ENCODE peak calls at places on chromosomes 16 and 17, in five cellular contexts. C, P, S, I and D are unnamed samples.

GRCh38 chr17:4515501-4515900 is 16.8 kb downstream of the SPNS2 start:
- DNase-seq in S (no peak), P (peak), C (no peak), I (no peak), D (peak)

GRCh38 chr16:22192261-22193133 is 13.6 kb upstream of the EEF2K start:
- DNase-seq in S (peak), I (peak), C (peak), P (no peak), D (peak)

GRCh38 chr17:71546369-71546864 is 574.4 kb upstream of the SOX9 start:
- DNase-seq in C (no peak), S (no peak), P (no peak), I (no peak), D (no peak)

GRCh38 chr17:58487589-58488427 is at the start of gene HSF5:
- DNase-seq in S (no peak), C (no peak), I (no peak), P (no peak), D (peak)

GRCh38 chr17:48121921-48122650 is 14.5 kb downstream of the SNX11 start:
- DNase-seq in C (no peak), S (no peak), P (no peak), I (no peak), D (no peak)

GRCh38 chr17:64055183-64056142 is 35.0 kb upstream of the ICAM2 start:
- DNase-seq in I (no peak), S (no peak), C (no peak), P (no peak), D (no peak)

GRCh38 chr16:11354733-11355574 is 9.7 kb downstream of the RMI2 start:
- DNase-seq in P (no peak), I (no peak), C (peak), S (no peak), D (no peak)

GRCh38 chr17:14942511-14943185 is 322.5 kb downstream of the PMP22 start:
- DNase-seq in I (no peak), S (no peak), P (no peak), C (no peak), D (no peak)

GRCh38 chr17:38701504-38702165 is 3.4 kb upstream of the MLLT6 start:
- DNase-seq in I (peak), P (no peak), S (no peak), C (no peak), D (no peak)

GRCh38 chr17:70308619-70309018 is 139.3 kb downstream of the KCNJ2 start:
- DNase-seq in C (no peak), I (no peak), S (no peak), P (no peak), D (no peak)

GRCh38 chr17:65115721-65116312 is 21.4 kb upstream of the RGS9 start:
- DNase-seq in S (no peak), C (no peak), I (no peak), P (no peak), D (no peak)

GRCh38 chr16:30570621-30571443 is 682 bp downstream of the ZNF688 start:
- DNase-seq in I (peak), S (no peak), C (no peak), P (peak), D (peak)

GRCh38 chr16:27401768-27402568 is at the start of gene IL21R:
- DNase-seq in S (peak), I (no peak), C (no peak), P (no peak), D (peak)

GRCh38 chr16:31108794-31109558 is 790 bp downstream of the BCKDK start:
- DNase-seq in C (no peak), P (peak), S (no peak), I (peak), D (no peak)

GRCh38 chr16:25013751-25014499 is 1.2 kb downstream of the ARHGAP17 start:
- DNase-seq in C (no peak), S (no peak), P (no peak), I (no peak), D (no peak)

GRCh38 chr16:89314357-89314756 is 96.9 kb downstream of the ZNF778 start:
- DNase-seq in C (no peak), P (no peak), I (no peak), S (no peak), D (no peak)

GRCh38 chr16:68910051-68910450 is 66.7 kb downstream of the TANGO6 start:
- DNase-seq in P (no peak), I (no peak), C (no peak), S (no peak), D (no peak)

GRCh38 chr17:3990391-3991127 is 26.3 kb upstream of the ATP2A3 start:
- DNase-seq in P (peak), I (no peak), S (no peak), C (no peak), D (no peak)

GRCh38 chr16:48537275-48537674 is 72.7 kb downstream of the N4BP1 start:
- DNase-seq in S (peak), P (no peak), I (no peak), C (no peak), D (no peak)

GRCh38 chr16:12260647-12261262 is 284.2 kb downstream of the SNX29 start:
- DNase-seq in P (no peak), I (peak), S (no peak), C (peak), D (no peak)

GRCh38 chr17:50396261-50397110 is 837 bp downstream of the LRRC59 start:
- DNase-seq in C (no peak), P (peak), I (peak), S (no peak), D (peak)

DNA sequence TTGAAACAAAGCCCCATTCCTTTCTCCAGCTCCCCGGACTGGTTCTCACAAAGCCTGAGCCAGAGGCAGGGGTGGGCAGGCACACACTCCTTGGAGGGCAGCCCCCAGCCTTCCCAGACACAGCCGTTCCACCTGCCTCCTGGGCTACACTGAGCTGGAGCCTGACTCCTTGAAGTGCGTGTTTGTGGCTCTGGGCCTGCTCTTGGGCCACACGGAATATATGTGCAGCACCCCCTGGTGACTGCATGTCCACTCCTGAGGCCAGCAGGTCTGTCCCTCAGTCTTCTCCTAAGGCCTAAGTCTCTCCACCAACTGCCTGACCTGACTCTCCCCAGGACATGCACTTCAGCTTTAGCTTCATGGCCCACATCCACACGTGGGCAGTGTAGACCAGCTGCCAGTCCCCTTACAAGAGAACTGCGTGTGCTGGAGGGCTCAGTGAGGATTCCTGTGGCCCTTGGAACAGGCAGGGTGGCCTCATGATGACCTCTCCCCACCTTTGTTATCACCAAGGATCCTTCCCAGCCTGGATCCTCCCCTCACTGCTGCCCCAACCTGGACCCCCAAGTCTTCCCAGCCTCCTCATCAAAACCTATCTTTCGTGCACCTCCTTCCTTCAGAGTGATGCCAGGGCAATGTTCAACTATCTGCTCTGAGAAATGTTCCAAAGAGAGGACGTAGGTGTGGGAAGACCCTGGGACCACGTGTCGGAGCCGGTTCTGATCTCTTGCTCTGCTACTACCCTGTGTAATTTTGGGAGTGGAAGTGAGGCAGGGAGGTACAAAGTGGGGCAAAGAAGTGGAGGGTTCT is 12.4 kb upstream of the SLC6A2 start:
- DNase-seq in I (no peak), C (no peak), S (no peak), P (no peak), D (peak)
- TF ChIP-seq CTCF in I (no peak), C (peak), S (no peak), P (no peak), D (no peak)

GRCh38 chr16:67593288-67593687 is 31.0 kb downstream of the CTCF start:
- DNase-seq in S (no peak), P (no peak), C (no peak), I (no peak), D (no peak)
- H3K4me3 ChIP-seq in S (no peak), P (no peak), C (no peak), I (no peak), D (no peak)

DNA sequence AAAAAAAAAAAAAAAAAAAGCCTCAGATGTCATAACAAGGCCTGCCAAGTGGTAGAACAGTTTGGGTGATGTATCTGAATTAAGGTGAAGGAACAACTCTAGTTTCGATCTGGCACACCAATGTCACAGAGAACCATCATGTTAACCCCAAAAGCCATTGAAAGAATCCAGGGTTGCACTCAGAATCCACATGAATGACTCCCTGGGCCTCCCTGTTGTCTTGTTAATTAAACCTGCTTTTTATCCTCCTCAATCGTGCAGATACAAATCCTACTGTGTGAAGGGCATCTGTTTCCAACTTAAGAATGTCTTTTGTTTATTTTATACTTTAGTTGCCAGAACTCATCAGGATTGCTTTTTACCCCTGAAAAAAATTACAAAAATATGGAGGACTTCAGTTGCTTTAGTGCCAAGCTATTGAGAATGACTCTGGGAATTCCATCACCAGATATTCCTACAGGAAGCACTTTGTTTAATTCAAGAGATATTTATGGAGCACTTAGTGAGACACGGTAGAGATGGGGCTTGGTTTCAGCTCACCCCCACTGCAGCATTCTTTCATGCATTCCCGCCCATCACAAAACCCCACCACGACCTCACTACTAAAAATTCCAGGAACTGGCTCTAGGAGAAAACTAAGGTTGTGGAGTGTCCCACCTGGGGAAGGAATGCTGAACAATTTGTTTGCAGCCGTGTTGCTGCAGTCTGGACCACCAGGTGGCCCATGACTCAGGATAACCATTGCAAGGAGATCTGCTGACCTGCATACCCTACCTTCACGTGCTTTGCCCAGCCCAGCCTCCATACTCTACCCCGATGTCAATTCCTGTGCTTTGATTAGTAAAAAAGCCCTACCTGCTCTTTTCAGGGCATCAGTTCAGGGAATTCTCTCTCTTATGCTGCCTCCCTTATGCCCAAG is 63.8 kb upstream of the GPRC5B start:
- DNase-seq in P (no peak), S (no peak), I (no peak), C (no peak), D (no peak)
- TF ChIP-seq CTCF in P (no peak), S (no peak), I (no peak), C (no peak), D (no peak)

GRCh38 chr16:3168706-3169105 is 19.3 kb upstream of the OR1F1 start:
- DNase-seq in I (no peak), P (no peak), C (no peak), S (no peak), D (no peak)

GRCh38 chr16:3171855-3172593 is 16.0 kb upstream of the OR1F1 start:
- DNase-seq in C (no peak), I (no peak), P (no peak), S (no peak), D (no peak)

GRCh38 chr16:3173892-3174617 is 13.9 kb upstream of the OR1F1 start:
- DNase-seq in S (no peak), P (no peak), I (no peak), C (no peak), D (no peak)

GRCh38 chr16:3170440-3171180 is 17.4 kb upstream of the OR1F1 start:
- DNase-seq in C (no peak), S (no peak), P (no peak), I (no peak), D (no peak)

DNA sequence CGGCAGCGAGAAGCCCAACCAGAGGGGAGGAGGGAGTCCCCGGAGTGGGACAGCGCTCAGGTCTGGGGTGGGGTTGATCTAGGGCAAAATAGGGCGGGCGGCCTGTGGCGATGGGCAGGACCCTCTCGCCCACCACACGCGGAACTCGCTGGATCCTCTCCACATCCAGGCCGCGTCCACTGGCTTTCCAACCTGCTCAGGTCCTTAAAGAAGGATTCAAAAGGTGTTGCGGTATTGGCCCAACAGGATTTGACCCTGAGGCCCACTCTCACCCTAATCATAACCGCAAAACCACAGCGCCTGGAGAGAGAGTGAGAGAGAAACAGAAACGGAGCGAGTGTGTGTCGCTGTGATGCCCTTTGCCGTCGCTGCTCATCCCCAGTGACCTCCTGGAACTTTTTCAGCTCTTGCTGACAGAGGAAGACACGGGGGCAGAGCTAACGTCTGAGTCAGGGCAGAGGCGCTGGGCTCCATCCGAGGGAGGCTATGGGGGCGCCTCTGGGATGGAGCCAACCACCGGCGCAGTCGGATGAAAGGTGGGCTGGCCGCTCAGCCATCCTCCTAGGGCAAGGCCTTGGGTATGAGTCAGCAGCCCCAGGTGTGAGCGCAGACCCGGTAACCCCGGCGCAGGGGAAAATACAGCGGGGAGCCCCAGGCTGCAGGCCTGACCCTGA is 16.7 kb upstream of the OR1F1 start:
- DNase-seq in P (no peak), C (no peak), S (no peak), I (no peak), D (no peak)
- H3K4me3 ChIP-seq in P (peak), C (no peak), S (peak), I (peak), D (no peak)

GRCh38 chr16:8355714-8356113 is 234.6 kb downstream of the TMEM114 start:
- DNase-seq in C (no peak), P (no peak), S (no peak), I (peak), D (no peak)
- TF ChIP-seq CTCF in C (no peak), P (peak), S (no peak), I (peak), D (no peak)

GRCh38 chr17:7213895-7214299 is 5.7 kb downstream of the DLG4 start:
- DNase-seq in P (peak), S (peak), I (peak), C (no peak), D (no peak)
- H3K4me3 ChIP-seq in P (peak), S (peak), I (peak), C (peak), D (no peak)